ENCODE peak calls at places on chromosomes 7 and 10, in five cellular contexts. N is HepG2, D is A549, K is GM12878, Z is GM23338. P is an unnamed sample.

GRCh38 chr10:17144757-17145156 is 15.1 kb upstream of the CUBN start:
- DNase-seq in N (no peak), D (no peak), K (peak; percentile 9), Z (no peak), P (no peak)

GRCh38 chr10:28087675-28088351 is 88.9 kb upstream of the ODAD2 start:
- DNase-seq in N (no peak), D (no peak), K (no peak), Z (no peak), P (no peak)

GRCh38 chr10:86372119-86372784 is 5.7 kb upstream of the GRID1 start:
- DNase-seq in N (no peak), D (no peak), K (no peak), Z (no peak), P (no peak)

GRCh38 chr10:123378302-123378701 is 224.1 kb downstream of the BUB3 start:
- DNase-seq in N (no peak), D (no peak), K (no peak), Z (no peak), P (no peak)

GRCh38 chr10:124339951-124340760 is 78.6 kb downstream of the OAT start:
- DNase-seq in N (no peak), D (no peak), K (no peak), Z (no peak), P (no peak)

GRCh38 chr7:17302575-17303142 is 4.2 kb downstream of the AHR start:
- DNase-seq in N (no peak), D (no peak), K (peak; percentile 40), Z (peak; percentile 21), P (no peak)

GRCh38 chr7:54112568-54112967 is 429.6 kb upstream of the VSTM2A start:
- DNase-seq in N (no peak), D (no peak), K (no peak), Z (no peak), P (no peak)

GRCh38 chr10:43045631-43046287 is 31.1 kb upstream of the RET start:
- DNase-seq in N (no peak), D (no peak), K (no peak), Z (no peak), P (no peak)

GRCh38 chr10:96124230-96125141 is 5.6 kb upstream of the ZNF518A start:
- DNase-seq in N (peak; percentile 74), D (peak; percentile 66), K (no peak), Z (peak; percentile 75), P (peak; percentile 79)

GRCh38 chr7:48924433-48924832 is at the start of gene CDC14C:
- DNase-seq in N (no peak), D (no peak), K (no peak), Z (no peak), P (no peak)

GRCh38 chr10:32109603-32110002 is 53.4 kb upstream of the KIF5B start:
- DNase-seq in N (no peak), D (no peak), K (no peak), Z (peak; percentile 51), P (no peak)

GRCh38 chr10:9951481-9952257 is 1066.0 kb upstream of the CELF2 start:
- DNase-seq in N (no peak), D (no peak), K (no peak), Z (no peak), P (no peak)

GRCh38 chr7:76303057-76303828 is 770 bp downstream of the HSPB1 start:
- DNase-seq in N (peak; percentile 86), D (peak; percentile 86), K (peak; percentile 45), Z (peak; percentile 98), P (peak; percentile 98)

GRCh38 chr7:2399848-2400587 is 3.4 kb upstream of the CHST12 start:
- DNase-seq in N (peak; percentile 76), D (peak; percentile 44), K (no peak), Z (no peak), P (peak; percentile 65)

GRCh38 chr7:39971924-39972323 is 21.9 kb downstream of the CDK13 start:
- DNase-seq in N (no peak), D (no peak), K (peak; percentile 52), Z (no peak), P (no peak)

GRCh38 chr10:99534939-99535763 is 2.4 kb downstream of the NKX2-3 start:
- DNase-seq in N (no peak), D (no peak), K (no peak), Z (peak; percentile 60), P (no peak)

GRCh38 chr7:14786314-14786895 is 116.1 kb downstream of the DGKB start:
- DNase-seq in N (no peak), D (no peak), K (no peak), Z (no peak), P (no peak)

GRCh38 chr10:64036996-64037666 is 515.9 kb downstream of the REEP3 start:
- DNase-seq in N (no peak), D (no peak), K (no peak), Z (no peak), P (no peak)

GRCh38 chr7:47763063-47763974 is 181.4 kb upstream of the TNS3 start:
- DNase-seq in N (peak; percentile 100), D (peak; percentile 96), K (no peak), Z (no peak), P (no peak)

GRCh38 chr7:1226155-1226901 is 6.3 kb upstream of the UNCX start:
- DNase-seq in N (no peak), D (no peak), K (no peak), Z (peak; percentile 71), P (no peak)

GRCh38 chr7:135385209-135385608 is 124.7 kb downstream of the CNOT4 start:
- DNase-seq in N (no peak), D (no peak), K (no peak), Z (no peak), P (no peak)

DNA sequence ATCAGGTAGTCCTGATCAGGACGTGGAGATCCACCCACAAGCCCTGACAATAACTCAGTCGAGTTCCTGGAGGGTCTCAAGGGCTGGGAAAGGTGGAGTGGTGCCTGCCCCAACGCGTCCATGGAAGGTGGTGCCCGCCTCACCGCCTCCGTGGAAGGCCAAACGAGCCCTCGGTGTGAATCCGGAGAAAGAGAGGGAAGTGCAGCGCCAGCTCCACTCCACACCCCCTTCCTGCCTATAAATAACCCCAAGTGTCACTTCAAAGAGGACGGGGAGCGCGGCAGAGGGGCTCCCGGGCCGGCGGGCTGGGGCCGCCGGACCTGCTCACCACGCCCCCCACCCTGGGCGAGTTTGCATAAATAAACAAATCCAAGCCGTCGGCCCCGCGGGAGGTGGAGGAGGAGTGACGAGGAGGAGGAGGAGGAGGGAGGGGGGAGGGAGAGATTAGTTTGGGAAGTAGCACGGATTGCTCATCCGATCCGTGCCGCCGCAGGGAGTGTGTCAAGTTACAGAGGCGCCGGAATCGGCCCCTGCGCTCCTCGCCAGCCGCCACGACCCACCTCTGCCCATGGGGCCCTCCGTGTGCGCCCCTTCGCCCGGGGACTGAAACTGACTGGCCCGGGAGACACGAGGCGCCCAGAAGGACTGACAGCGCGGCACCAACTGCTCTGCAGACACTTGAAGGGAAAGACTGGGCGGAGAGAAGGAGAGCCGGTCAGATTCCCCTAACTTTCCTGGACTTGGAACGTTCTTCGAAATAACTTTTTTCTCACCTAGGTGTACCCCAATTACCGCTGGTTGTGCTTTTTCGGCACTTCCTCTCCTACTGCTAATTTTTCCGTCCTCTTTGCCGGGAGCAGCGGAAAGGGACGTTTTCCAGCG is at the start of gene COL13A1:
- DNase-seq in N (no peak), D (peak; percentile 58), K (no peak), Z (peak; percentile 97), P (peak; percentile 26)
- TF ChIP-seq JUNB in N (no peak), D (no peak), K (no peak), Z (no peak), P (no peak)

GRCh38 chr10:24303522-24304310 is 94.8 kb downstream of the KIAA1217 start:
- DNase-seq in N (no peak), D (no peak), K (no peak), Z (no peak), P (no peak)

DNA sequence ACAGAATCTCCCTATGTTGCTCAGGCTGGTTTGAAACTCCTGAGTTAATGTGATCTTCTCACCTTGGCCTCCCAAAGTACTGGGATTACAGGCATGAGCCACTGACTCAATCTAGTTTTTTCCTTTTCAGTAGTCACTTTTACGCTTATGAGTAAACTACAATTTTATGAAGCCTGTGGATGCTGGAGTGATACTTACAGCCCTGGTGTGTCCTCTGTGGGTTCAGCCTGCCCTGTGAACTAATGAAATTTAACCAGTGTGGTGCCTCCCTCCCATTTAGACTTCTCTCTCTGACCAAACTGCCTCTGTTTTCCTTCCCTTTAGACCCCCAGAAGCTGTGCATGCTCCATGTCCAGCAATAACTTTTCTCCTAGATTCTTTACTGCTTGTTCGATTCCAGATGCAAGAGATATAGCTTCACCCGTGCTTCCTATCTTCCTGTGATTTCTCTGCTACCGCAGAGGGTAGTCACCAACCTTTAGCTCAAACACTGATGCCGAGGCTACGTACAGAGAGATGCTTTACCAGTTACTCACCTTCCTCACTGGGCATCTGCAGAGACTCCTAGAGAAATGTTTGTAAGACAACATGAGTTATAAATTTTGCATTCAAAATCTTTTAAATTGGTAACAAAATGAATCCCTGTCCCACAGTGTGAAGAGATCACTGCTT is 90.8 kb downstream of the KIAA1217 start:
- DNase-seq in N (no peak), D (no peak), K (no peak), Z (no peak), P (no peak)
- TF ChIP-seq JUNB in N (no peak), D (no peak), K (peak; percentile 73), Z (no peak), P (no peak)

GRCh38 chr10:61000769-61001730 is 57.1 kb upstream of the RHOBTB1 start:
- DNase-seq in N (peak; percentile 71), D (peak; percentile 59), K (no peak), Z (peak; percentile 78), P (peak; percentile 64)
- TF ChIP-seq JUNB in N (no peak), D (no peak), K (no peak), Z (no peak), P (no peak)

GRCh38 chr10:89414146-89414878 is at the start of gene IFIT5:
- DNase-seq in N (peak; percentile 30), D (peak; percentile 74), K (peak; percentile 58), Z (peak; percentile 83), P (peak; percentile 49)

GRCh38 chr10:89419548-89419947 is 5.2 kb downstream of the IFIT5 start:
- DNase-seq in N (no peak), D (no peak), K (no peak), Z (peak; percentile 59), P (no peak)

GRCh38 chr10:89413398-89413912 is 913 bp upstream of the IFIT5 start:
- DNase-seq in N (no peak), D (no peak), K (no peak), Z (no peak), P (no peak)

GRCh38 chr10:89416465-89416864 is 2.1 kb downstream of the IFIT5 start:
- DNase-seq in N (no peak), D (no peak), K (no peak), Z (no peak), P (no peak)

DNA sequence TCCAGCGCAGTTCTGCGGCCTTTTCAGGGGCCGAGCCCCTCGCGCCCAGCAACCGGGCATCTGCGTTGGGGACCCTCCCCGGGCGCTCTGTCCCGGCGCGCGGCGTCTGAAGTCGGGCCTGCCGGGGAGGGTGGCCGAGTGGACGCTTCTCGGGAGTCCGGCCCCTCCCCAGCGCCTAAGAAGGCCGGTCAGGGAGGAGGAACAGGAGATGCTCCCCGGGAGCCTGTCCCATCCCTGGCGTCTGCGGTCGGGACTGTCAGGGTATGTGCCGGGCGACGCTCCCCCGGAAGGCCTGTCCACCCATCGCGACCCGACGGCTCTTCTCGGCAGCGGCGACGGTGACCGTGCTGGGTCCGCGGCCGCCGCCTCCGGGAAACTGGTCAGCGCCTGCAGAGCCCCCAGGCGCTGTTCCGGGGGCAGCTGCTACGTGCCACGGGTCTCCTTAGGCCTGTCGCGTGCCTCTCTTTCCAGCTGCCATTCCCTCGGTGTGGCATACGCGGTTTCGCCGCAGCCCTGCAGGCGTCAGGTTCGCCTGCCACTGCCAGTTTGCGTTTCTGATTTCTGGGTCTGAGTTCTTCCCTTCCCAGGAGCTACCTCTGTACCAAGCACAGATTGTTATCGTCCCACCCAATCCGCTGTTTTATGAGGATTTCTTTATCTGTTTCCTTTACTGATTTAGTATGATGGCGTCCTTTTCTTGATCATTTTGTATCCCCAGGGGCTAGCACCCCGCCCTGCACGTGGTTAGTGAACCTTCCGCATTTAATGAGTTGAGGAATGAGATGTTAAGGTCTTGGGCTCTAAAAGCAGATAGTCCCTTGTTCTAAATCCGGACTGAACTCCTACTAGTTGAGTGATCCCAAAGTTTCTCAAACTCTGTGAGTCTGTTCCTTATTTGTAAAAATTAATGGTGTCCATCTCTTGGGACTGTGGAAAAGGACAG is 782 bp downstream of the IFIT5 start:
- DNase-seq in N (no peak), D (peak; percentile 59), K (no peak), Z (peak; percentile 60), P (no peak)
- TF ChIP-seq JUNB in N (no peak), D (no peak), K (no peak), Z (no peak), P (no peak)